ENCODE peak calls at places on chromosomes 7 and 10, in seven cellular contexts. Y is AG09319, B is hepatocyte, F is heart right ventricle, O is Panc1, H is AG10803, N is fibroblast of pulmonary artery. D is an unnamed sample.

GRCh38 chr7:47330561-47331178 is 251.2 kb downstream of the TNS3 start:
- DNase-seq in H (no peak), B (no peak), Y (no peak), N (no peak), O (no peak), F (no peak), D (no peak)

GRCh38 chr10:79068203-79068561 is 584 bp upstream of the ZMIZ1 start:
- DNase-seq in Y (no peak), O (no peak), H (no peak), F (no peak), N (peak), B (peak), D (no peak)

GRCh38 chr10:109894516-109894915 is 28.8 kb downstream of the XPNPEP1 start:
- DNase-seq in N (peak), Y (no peak), O (no peak), B (no peak), H (peak), F (peak), D (no peak)

GRCh38 chr7:109926738-109927137 is 1164.2 kb upstream of the LRRN3 start:
- DNase-seq in F (no peak), Y (no peak), O (no peak), N (no peak), B (no peak), H (no peak), D (no peak)

GRCh38 chr7:1140481-1141104 is 19.4 kb downstream of the ZFAND2A start:
- DNase-seq in B (no peak), Y (no peak), H (no peak), O (no peak), N (no peak), F (no peak), D (no peak)

GRCh38 chr10:48533951-48534720 is 70.7 kb downstream of the ARHGAP22 start:
- DNase-seq in F (no peak), O (no peak), H (peak), Y (peak), B (no peak), N (peak), D (no peak)

GRCh38 chr7:115297651-115298050 is 375.8 kb downstream of the MDFIC start:
- DNase-seq in F (no peak), N (peak), O (peak), Y (no peak), B (peak), H (peak), D (no peak)

GRCh38 chr10:11212285-11212684 is 194.6 kb downstream of the CELF2 start:
- DNase-seq in O (no peak), H (no peak), B (no peak), F (no peak), N (no peak), Y (no peak), D (no peak)

GRCh38 chr10:103951183-103951582 is 15.8 kb upstream of the SLK start:
- DNase-seq in O (no peak), B (no peak), H (no peak), Y (no peak), N (no peak), F (no peak), D (no peak)

GRCh38 chr10:127353544-127353943 is 157.2 kb upstream of the INSYN2A start:
- DNase-seq in B (no peak), O (no peak), F (no peak), Y (no peak), H (no peak), N (no peak), D (no peak)
- TF ChIP-seq CTCF in B (no peak), O (no peak), F (no peak), Y (no peak), H (no peak), N (no peak), D (no peak)

GRCh38 chr10:7159517-7159916 is 251.3 kb downstream of the SFMBT2 start:
- DNase-seq in B (no peak), F (no peak), Y (no peak), N (no peak), H (no peak), O (no peak), D (no peak)

GRCh38 chr10:7153750-7154149 is 257.1 kb downstream of the SFMBT2 start:
- DNase-seq in Y (no peak), H (no peak), O (no peak), B (no peak), N (peak), F (no peak), D (no peak)

GRCh38 chr10:7152982-7153381 is 257.9 kb downstream of the SFMBT2 start:
- DNase-seq in B (no peak), O (no peak), Y (no peak), F (no peak), N (no peak), H (no peak), D (no peak)

GRCh38 chr10:7159928-7160327 is 250.9 kb downstream of the SFMBT2 start:
- DNase-seq in O (no peak), B (no peak), H (no peak), N (no peak), Y (no peak), F (no peak), D (no peak)

DNA sequence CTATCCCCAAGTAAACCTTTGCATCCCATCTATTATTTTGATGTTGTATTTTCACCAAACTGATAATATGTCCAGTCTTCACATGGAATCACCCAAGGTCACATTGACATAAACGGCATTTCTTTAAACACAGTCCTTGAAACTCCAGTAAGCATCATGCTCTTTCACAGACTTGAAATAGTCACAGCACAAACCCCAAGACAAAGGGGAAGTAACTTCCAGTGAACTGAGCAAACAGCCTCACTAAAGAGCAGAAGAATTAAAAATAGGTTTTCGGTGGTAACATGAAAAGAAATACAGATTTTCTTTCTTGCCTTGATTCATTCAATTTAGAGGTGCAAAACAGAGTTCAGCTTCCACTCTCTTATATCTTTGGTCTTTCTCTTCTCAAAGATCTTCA is 253.7 kb downstream of the SFMBT2 start:
- DNase-seq in N (no peak), Y (no peak), F (no peak), O (no peak), H (no peak), B (no peak), D (no peak)
- TF ChIP-seq CTCF in N (no peak), Y (no peak), F (no peak), O (no peak), H (no peak), B (no peak), D (no peak)

DNA sequence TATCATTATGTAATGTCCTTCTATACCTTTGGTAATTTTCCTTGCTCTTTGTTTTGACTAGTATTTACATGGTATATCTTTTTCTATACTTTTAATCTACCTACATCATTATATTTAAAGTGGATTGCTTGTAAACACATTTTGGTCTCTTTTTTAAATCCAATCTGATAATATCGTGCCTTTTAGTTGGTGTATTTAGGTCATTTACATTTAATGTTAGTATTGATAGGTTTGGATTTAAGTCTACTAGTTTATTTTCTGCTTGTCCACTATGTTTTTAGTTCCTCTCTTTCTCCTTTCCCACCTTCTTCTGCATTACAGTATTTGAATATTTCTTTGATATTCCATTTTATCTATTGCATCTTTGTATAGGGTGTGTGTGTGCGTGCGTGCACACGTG is 95.4 kb downstream of the HIBADH start:
- DNase-seq in B (no peak), N (no peak), O (no peak), H (no peak), Y (no peak), F (no peak), D (no peak)
- TF ChIP-seq CTCF in B (no peak), N (no peak), O (no peak), H (no peak), Y (no peak), F (no peak), D (no peak)

DNA sequence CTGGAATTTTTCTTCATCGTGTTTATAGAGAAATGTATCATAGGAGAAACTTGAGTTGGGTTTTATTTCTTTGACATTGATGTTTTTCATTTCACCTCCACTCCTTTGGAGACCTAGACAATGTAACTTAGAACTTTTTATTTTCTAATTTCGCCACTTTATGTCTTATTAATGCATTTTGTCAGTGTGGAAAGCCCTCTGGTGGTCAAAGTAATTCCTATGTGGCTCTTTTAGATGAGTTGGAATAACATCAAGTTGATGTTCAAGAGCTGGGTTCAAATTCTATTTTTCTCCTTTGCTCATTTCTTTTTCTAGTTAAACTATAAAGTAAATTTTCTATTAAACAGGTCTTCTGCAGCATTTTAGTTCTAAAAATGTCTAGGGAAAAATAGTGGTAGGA is 478.6 kb downstream of the LRMDA start:
- DNase-seq in Y (peak), B (peak), N (peak), O (no peak), H (peak), F (no peak), D (no peak)
- TF ChIP-seq CTCF in Y (peak), B (peak), N (peak), O (peak), H (peak), F (peak), D (peak)

GRCh38 chr7:48876087-48876486 is 48.3 kb upstream of the CDC14C start:
- DNase-seq in Y (no peak), H (no peak), O (no peak), F (no peak), N (no peak), B (no peak), D (no peak)

GRCh38 chr7:48872548-48872947 is 51.8 kb upstream of the CDC14C start:
- DNase-seq in H (no peak), F (no peak), Y (no peak), N (no peak), O (no peak), B (no peak), D (no peak)

GRCh38 chr7:48875300-48875916 is 48.9 kb upstream of the CDC14C start:
- DNase-seq in F (peak), H (peak), Y (no peak), N (peak), O (peak), B (peak), D (peak)
- TF ChIP-seq CTCF in F (peak), H (peak), Y (peak), N (peak), O (peak), B (peak), D (peak)

GRCh38 chr10:113980408-113981087 is 63.1 kb upstream of the ADRB1 start:
- DNase-seq in B (no peak), Y (no peak), H (no peak), O (no peak), N (no peak), F (no peak), D (no peak)
- TF ChIP-seq CTCF in B (no peak), Y (no peak), H (peak), O (peak), N (peak), F (peak), D (peak)

DNA sequence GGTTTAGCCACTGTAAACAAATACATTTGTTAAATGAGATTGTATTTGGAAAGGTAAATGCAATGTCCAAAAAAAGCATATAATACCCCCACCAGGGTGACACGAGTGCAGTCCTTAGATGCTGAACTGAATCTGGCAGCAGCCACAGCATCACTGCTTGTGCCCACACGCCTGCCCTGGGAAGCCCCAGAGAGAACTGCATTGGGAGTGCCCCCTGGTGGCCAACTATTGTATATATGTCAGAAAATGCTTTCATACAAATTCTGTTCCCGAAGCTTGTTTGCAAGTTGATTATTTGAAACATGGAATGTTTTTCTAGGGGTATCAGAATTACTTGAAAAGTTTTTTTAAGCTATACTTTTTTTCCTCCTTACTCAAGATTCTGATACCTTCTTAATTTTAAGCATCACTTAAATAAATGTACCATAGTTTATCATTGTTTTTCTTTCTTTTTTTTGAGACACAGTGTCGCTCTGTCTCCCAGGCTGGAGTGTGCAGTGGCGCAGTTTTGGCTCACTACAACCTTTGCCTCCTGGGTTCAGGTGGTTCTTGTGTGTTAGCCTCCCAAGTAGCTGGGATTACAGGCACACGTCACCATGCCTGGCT is 50.1 kb downstream of the LANCL2 start:
- DNase-seq in H (peak), N (peak), B (peak), F (peak), Y (peak), O (peak), D (peak)
- TF ChIP-seq CTCF in H (peak), N (peak), B (peak), F (peak), Y (peak), O (peak), D (peak)

GRCh38 chr10:94232711-94233383 is 129.9 kb downstream of the NOC3L start:
- DNase-seq in N (no peak), Y (no peak), O (no peak), F (no peak), H (no peak), B (peak), D (no peak)
- TF ChIP-seq CTCF in N (no peak), Y (no peak), O (no peak), F (no peak), H (no peak), B (no peak), D (no peak)

GRCh38 chr7:3597243-3597642 is 296.2 kb downstream of the SDK1 start:
- DNase-seq in N (no peak), Y (no peak), O (no peak), H (no peak), B (no peak), F (no peak), D (no peak)
- TF ChIP-seq CTCF in N (no peak), Y (no peak), O (peak), H (no peak), B (no peak), F (no peak), D (no peak)

GRCh38 chr10:72356115-72356514 is 1.4 kb upstream of the DNAJB12 start:
- DNase-seq in N (no peak), F (no peak), H (no peak), O (no peak), B (no peak), Y (no peak), D (no peak)

GRCh38 chr10:72354356-72355213 is at the start of gene DNAJB12:
- DNase-seq in F (peak), N (peak), B (peak), H (peak), O (peak), Y (peak), D (peak)

GRCh38 chr10:72355214-72355555 is 466 bp upstream of the DNAJB12 start:
- DNase-seq in H (no peak), Y (no peak), B (no peak), F (no peak), N (no peak), O (no peak), D (no peak)

GRCh38 chr10:72353028-72353962 is 1.4 kb downstream of the DNAJB12 start:
- DNase-seq in Y (no peak), B (peak), F (no peak), N (peak), O (no peak), H (peak), D (no peak)

GRCh38 chr10:72353963-72354355 is 760 bp downstream of the DNAJB12 start:
- DNase-seq in Y (no peak), N (peak), F (peak), B (peak), O (no peak), H (peak), D (no peak)
- TF ChIP-seq CTCF in Y (no peak), N (no peak), F (no peak), B (no peak), O (no peak), H (no peak), D (no peak)

D was measured in neural crest cell.